ENCODE peak calls at places on chromosomes 16 and 17, in five cellular contexts. Q, F, X, E and D are unnamed samples. For H3K4me1, the result is how much of the 10 kb centered on the place peaks cover.

GRCh38 chr16:74999683-75000480 is 1.1 kb downstream of the ZNRF1 start:
- DNase-seq in F (no peak), Q (peak), X (no peak), E (peak), D (peak)

GRCh38 chr17:50926523-50926922 is 60.4 kb upstream of the TOB1 start:
- DNase-seq in Q (no peak), E (no peak), F (no peak), X (peak), D (no peak)

GRCh38 chr17:45981306-45981705 is 17.7 kb upstream of the STH start:
- DNase-seq in Q (no peak), F (no peak), X (no peak), E (no peak), D (no peak)

GRCh38 chr16:4511441-4512082 is 27.0 kb downstream of the CDIP1 start:
- DNase-seq in E (peak), X (peak), Q (peak), F (peak), D (no peak)

GRCh38 chr16:89815639-89816348 is 653 bp downstream of the FANCA start:
- DNase-seq in F (no peak), Q (no peak), X (no peak), E (no peak), D (no peak)

GRCh38 chr16:28587386-28587785 is 9.5 kb downstream of the SULT1A2 start:
- DNase-seq in Q (no peak), E (no peak), F (no peak), X (peak), D (no peak)

GRCh38 chr17:52383493-52384100 is 225.1 kb upstream of the CA10 start:
- DNase-seq in Q (peak), E (peak), X (peak), F (peak), D (no peak)

GRCh38 chr17:78163881-78164747 is 4.3 kb upstream of the SYNGR2 start:
- DNase-seq in F (no peak), Q (no peak), X (no peak), E (no peak), D (no peak)

GRCh38 chr16:47523342-47524006 is 62.3 kb downstream of the PHKB start:
- DNase-seq in Q (no peak), E (peak), F (no peak), X (no peak), D (no peak)

GRCh38 chr16:21593530-21594289 is 5.7 kb upstream of the METTL9 start:
- DNase-seq in Q (no peak), E (no peak), X (no peak), F (no peak), D (no peak)

GRCh38 chr17:82101767-82102679 is 4.0 kb upstream of the FASN start:
- DNase-seq in X (peak), E (no peak), Q (no peak), F (no peak), D (no peak)

GRCh38 chr17:50559674-50560184 is 786 bp upstream of the CACNA1G start:
- DNase-seq in X (no peak), F (peak), Q (peak), E (peak), D (peak)

GRCh38 chr17:50129303-50129945 is 536 bp downstream of the SAMD14 start:
- DNase-seq in F (no peak), E (no peak), Q (no peak), X (no peak), D (peak)

GRCh38 chr17:28252436-28252835 is 66.6 kb upstream of the TMEM97 start:
- DNase-seq in E (no peak), F (no peak), Q (no peak), X (no peak), D (no peak)

GRCh38 chr16:794853-795466 is 5.6 kb downstream of the GNG13 start:
- DNase-seq in E (no peak), F (no peak), X (no peak), Q (no peak), D (no peak)

GRCh38 chr17:17941015-17941414 is 31.2 kb downstream of the TOM1L2 start:
- DNase-seq in X (no peak), E (no peak), Q (no peak), F (no peak), D (no peak)

GRCh38 chr17:79664925-79665738 is 54.3 kb upstream of the RBFOX3 start:
- DNase-seq in F (peak), Q (peak), X (peak), E (peak), D (peak)

GRCh38 chr16:23316634-23317265 is 14.6 kb downstream of the SCNN1B start:
- DNase-seq in F (no peak), X (no peak), E (no peak), Q (no peak), D (no peak)

GRCh38 chr17:45318561-45319230 is 1.9 kb upstream of the MAP3K14 start:
- DNase-seq in X (peak), Q (no peak), F (no peak), E (peak), D (no peak)

GRCh38 chr16:17305694-17306093 is 165.1 kb downstream of the XYLT1 start:
- DNase-seq in Q (no peak), F (no peak), E (no peak), X (no peak), D (no peak)

GRCh38 chr17:15456972-15457722 is 10.3 kb downstream of the CDRT4 start:
- DNase-seq in F (peak), E (no peak), X (no peak), Q (peak), D (peak)

GRCh38 chr16:67430504-67431076 is 331 bp upstream of the HSD11B2 start:
- DNase-seq in E (no peak), X (peak), Q (no peak), F (no peak), D (no peak)

GRCh38 chr17:58605470-58605869 is 86.4 kb downstream of the TEX14 start:
- DNase-seq in Q (no peak), F (no peak), X (no peak), E (no peak), D (no peak)

GRCh38 chr16:11698271-11698689 is 30.0 kb downstream of the SNN start:
- DNase-seq in X (no peak), E (peak), F (no peak), Q (no peak), D (no peak)

GRCh38 chr16:23055481-23055880 is 93.8 kb downstream of the USP31 start:
- DNase-seq in F (no peak), X (no peak), E (no peak), Q (no peak), D (no peak)

DNA sequence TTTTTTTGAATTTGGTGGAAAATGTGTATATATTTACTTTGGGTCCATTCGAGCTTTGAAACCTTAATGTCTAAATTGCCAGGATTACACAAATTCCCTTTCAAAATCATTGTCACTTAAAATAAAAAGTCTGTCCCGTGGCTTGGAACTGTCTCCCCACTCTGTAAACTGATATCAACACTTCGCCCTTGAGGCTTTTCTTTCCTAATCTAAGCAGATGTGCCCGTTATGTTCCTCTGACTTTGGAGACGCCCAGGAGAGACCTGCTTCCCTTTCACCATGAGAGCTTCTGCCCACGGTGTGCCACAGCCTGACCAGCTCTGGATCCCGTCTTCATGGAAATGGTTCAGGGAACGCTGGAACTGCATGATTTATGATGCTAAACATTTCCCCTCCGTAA is 151.3 kb downstream of the C16orf95 start:
- DNase-seq in X (no peak), E (no peak), F (no peak), Q (no peak), D (no peak)
- H3K27ac ChIP-seq in X (no peak), E (no peak), F (peak), Q (no peak), D (no peak)

DNA sequence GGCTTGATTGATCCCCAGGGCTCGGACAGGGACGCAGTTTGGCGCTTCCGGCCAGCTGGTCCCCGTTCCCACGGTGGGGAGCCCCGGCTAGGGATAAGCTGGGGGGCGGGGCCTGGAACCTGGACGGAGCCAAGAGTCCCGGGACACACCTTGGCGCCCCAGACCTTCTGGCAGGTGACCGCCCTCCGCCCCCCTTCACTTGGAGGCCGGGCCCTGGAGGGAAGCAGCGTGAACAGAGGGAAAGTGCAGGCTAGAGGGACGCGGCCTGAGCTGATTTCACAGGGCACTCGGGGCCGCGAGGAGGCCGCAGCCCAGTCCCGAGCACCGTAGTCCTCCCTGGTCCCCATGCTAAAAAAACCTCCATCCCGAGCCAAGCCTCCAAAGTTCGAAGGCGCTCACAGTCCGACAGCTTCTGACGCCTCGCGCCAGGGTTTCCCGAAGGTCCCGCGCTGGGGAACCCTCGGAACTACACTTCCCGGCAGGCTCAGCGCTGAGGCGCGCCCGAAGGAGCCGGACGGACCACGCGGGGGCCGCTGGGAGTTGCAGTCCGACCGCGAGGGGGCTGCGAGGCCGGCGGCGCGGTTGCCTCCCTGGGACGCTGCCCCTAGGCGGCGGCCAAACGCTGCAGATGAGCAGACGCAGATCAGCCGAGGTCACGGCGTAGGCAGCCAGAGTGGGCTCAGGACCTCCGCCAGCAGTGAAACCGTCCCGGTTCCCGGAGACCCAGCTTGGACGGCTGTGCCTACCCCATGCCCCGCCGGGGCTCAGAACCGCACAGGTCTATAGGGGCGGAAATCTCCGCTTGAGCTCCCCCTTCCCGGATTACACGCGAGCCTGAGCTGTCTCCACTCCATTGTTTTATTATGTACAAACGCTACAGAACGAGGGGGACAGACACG is at the start of gene TBX6:
- DNase-seq in Q (peak), E (peak), X (peak), F (peak), D (peak)
- H3K4me1 ChIP-seq in Q (half or more), E (under half), X (half or more), F (under half), D (half or more)

DNA sequence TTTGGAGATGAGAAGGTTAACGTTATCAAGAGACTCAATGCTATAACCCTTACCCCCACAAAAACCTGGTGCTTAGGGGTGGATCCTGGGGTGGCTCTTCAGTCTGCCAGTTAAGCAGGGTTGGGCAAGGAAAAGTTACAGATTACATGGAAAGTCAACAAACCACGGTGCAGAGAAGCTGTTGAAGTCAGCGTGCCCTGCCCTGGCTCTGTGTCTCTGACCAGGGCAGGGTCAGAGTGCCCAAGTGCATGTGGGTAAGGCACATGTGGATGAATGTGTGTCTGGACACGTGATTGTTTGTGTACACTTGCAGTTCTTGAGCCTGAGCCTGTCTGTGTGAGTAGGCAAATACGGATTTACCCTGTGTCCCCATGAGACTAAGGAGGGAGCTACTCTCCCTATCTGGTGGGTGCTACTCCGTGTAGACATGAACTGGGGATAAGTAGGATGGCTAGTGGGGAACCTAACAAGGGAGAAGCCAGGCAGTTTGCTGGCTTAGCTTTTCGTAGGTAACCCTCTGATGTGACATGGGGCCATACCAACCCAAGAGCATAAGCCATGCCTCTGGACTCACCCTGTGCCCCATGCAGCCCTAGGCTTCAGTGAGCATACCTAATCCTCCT is 5.5 kb downstream of the IGFBP4 start:
- DNase-seq in F (no peak), X (no peak), Q (no peak), E (peak), D (peak)
- H3K27ac ChIP-seq in F (peak), X (no peak), Q (peak), E (peak), D (peak)

GRCh38 chr17:3959295-3959899 is 4.8 kb downstream of the ATP2A3 start:
- DNase-seq in E (peak), F (no peak), Q (no peak), X (peak), D (no peak)

GRCh38 chr17:3956983-3957382 is 7.3 kb downstream of the ATP2A3 start:
- DNase-seq in F (no peak), X (no peak), Q (no peak), E (no peak), D (no peak)

GRCh38 chr17:3958200-3958599 is 6.0 kb downstream of the ATP2A3 start:
- DNase-seq in X (no peak), E (no peak), Q (no peak), F (no peak), D (no peak)

GRCh38 chr17:3956558-3956957 is 7.7 kb downstream of the ATP2A3 start:
- DNase-seq in X (no peak), F (no peak), Q (no peak), E (no peak), D (no peak)

GRCh38 chr17:3957735-3958134 is 6.5 kb downstream of the ATP2A3 start:
- DNase-seq in X (no peak), Q (no peak), F (no peak), E (no peak), D (no peak)
- H3K4me1 ChIP-seq in X (under half), Q (under half), F (under half), E (under half), D (under half)

DNA sequence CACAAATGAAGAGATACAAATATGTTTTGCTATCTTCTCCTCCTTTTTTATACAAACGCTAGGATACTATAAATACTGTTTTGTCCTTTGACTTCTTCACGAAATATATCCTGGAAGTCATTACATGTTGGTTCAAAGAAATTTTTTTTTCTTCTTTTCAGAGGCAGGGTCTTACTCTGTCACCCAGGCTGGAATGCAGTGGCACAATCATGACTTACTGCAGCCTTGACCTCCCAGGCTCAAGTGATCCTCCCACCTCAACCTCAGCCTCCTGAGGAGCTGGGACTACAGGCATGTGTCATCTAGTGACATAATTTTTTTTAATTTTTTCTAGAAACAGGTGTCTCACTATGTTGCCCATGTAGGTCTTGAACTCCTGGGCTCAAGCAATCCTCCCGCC is 16.1 kb downstream of the CMC2 start:
- DNase-seq in E (no peak), Q (no peak), X (no peak), F (no peak), D (no peak)
- H3K27ac ChIP-seq in E (no peak), Q (no peak), X (no peak), F (no peak), D (no peak)

DNA sequence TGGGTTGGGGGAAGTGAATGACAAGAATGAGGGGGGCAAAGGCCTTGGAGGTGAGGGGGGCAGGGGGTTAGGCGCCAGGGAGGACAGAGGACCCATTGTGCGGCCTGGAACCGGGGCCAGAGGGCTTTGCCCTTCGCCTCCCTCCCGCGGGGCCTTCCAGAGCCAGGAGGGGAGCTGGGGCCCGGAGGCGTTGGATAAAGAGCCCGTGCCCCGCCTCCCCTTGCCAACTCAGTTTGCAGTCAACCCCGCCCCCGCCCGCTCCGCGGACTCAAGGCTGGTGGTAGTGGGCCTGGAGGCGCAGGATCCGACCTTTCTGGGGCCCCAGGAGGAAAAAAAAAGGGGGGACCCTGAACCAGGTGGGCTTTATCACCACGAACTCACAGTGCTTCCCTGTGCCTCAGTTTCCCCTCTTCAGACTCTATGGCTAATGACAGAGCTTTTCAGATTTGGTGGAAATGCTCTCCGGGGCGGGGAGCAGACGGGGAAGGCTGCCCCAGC is 2.1 kb upstream of the SPHK1 start:
- DNase-seq in F (no peak), X (no peak), E (no peak), Q (no peak), D (no peak)
- H3K4me1 ChIP-seq in F (under half), X (under half), E (under half), Q (under half), D (under half)

DNA sequence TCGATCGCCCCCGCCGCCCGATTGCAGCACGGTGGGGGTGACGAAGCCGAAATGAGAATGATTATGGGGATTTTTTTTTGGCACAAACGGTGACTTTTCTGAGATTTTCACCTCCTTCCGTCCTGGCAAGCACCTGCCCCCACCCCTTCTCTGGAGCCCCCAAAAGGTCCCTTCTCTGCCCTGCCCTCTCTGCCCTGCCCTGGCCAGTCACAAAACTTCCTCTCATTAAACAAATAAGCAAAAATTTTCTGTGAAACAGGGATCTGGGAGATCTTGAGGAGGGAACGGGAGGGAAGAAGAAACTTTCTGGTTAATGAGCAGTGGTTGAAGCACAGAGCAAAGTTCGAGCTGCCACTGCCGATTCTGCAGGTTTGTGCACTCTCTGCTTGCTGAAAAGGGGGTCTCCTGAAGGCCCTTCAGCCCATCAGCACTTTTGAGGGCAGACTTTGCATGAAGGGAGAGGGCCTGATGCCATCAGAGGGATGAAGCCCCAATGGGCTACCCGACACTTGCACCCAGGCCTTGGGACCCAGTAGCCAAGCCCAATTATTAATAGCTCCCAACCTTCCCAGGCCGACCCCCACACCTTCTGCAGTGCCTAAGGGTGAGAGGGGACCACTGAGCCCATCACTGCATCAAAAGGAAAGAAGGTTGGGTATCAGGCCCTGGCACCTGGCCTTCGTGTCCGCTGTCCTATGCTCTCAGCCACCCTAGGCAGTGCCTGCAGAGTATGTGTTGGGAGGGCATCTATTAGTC is 1.0 kb upstream of the HOXB8 start:
- DNase-seq in Q (no peak), F (no peak), E (no peak), X (no peak), D (no peak)
- H3K27ac ChIP-seq in Q (no peak), F (no peak), E (no peak), X (no peak), D (no peak)

GRCh38 chr16:3029499-3030127 is 5.8 kb downstream of the THOC6 start:
- DNase-seq in X (no peak), F (no peak), E (no peak), Q (no peak), D (no peak)
- H3K4me1 ChIP-seq in X (under half), F (under half), E (under half), Q (under half), D (under half)

GRCh38 chr16:50396770-50397525 is 28.2 kb upstream of the BRD7 start:
- DNase-seq in F (no peak), X (peak), E (no peak), Q (no peak), D (no peak)
- H3K27ac ChIP-seq in F (no peak), X (peak), E (no peak), Q (no peak), D (no peak)

GRCh38 chr17:66509913-66510312 is 207.5 kb downstream of the PRKCA start:
- DNase-seq in F (no peak), Q (no peak), E (no peak), X (no peak), D (no peak)

GRCh38 chr17:66508896-66509843 is 206.8 kb downstream of the PRKCA start:
- DNase-seq in X (peak), Q (no peak), F (no peak), E (peak), D (no peak)

GRCh38 chr17:66507982-66508760 is 205.8 kb downstream of the PRKCA start:
- DNase-seq in X (no peak), F (no peak), E (no peak), Q (no peak), D (no peak)

GRCh38 chr17:66514227-66514806 is 211.9 kb downstream of the PRKCA start:
- DNase-seq in Q (no peak), F (no peak), E (no peak), X (no peak), D (no peak)

GRCh38 chr17:66511125-66511524 is 208.7 kb downstream of the PRKCA start:
- DNase-seq in E (no peak), Q (no peak), X (no peak), F (no peak), D (no peak)
- H3K4me1 ChIP-seq in E (under half), Q (under half), X (under half), F (under half), D (under half)